ENCODE peak calls at places on chromosomes 3 and 15, in six cellular contexts. S, Q, C, E, K and A are unnamed samples.

GRCh38 chr3:62036726-62037125 is 336.6 kb downstream of the FEZF2 start:
- DNase-seq in S (no peak), Q (no peak), C (no peak), E (no peak), K (no peak), A (no peak)

GRCh38 chr3:52773361-52774065 is 2.8 kb upstream of the NEK4 start:
- DNase-seq in S (no peak), Q (no peak), C (no peak), E (peak; percentile 38), K (no peak), A (no peak)

GRCh38 chr3:50316657-50317242 is 5.8 kb downstream of the HYAL2 start:
- DNase-seq in S (peak; percentile 85), Q (peak; percentile 93), C (peak; percentile 62), E (no peak), K (peak; percentile 96), A (peak; percentile 88)

GRCh38 chr3:86988235-86988634 is 2.7 kb downstream of the VGLL3 start:
- DNase-seq in S (no peak), Q (no peak), C (no peak), E (no peak), K (no peak), A (no peak)

GRCh38 chr3:178823556-178824229 is 247.9 kb downstream of the ZMAT3 start:
- DNase-seq in S (no peak), Q (no peak), C (no peak), E (no peak), K (no peak), A (no peak)

GRCh38 chr15:78540135-78540954 is at the start of gene PSMA4:
- DNase-seq in S (peak; percentile 98), Q (peak; percentile 48), C (peak; percentile 98), E (peak; percentile 96), K (peak; percentile 92), A (peak; percentile 95)

GRCh38 chr15:60389261-60390077 is 8.3 kb downstream of the ANXA2 start:
- DNase-seq in S (no peak), Q (no peak), C (no peak), E (no peak), K (no peak), A (no peak)

GRCh38 chr3:115040673-115041286 is 106.3 kb downstream of the ZBTB20 start:
- DNase-seq in S (no peak), Q (peak; percentile 16), C (no peak), E (no peak), K (peak; percentile 31), A (no peak)

GRCh38 chr3:12999147-13000140 is 73.8 kb downstream of the IQSEC1 start:
- DNase-seq in S (peak; percentile 97), Q (peak; percentile 74), C (peak; percentile 95), E (peak; percentile 90), K (peak; percentile 93), A (peak; percentile 94)

GRCh38 chr3:178385280-178385952 is 150.8 kb upstream of the KCNMB2 start:
- DNase-seq in S (no peak), Q (peak; percentile 3), C (peak; percentile 19), E (no peak), K (no peak), A (no peak)

GRCh38 chr3:8482960-8483665 is 18.5 kb upstream of the LMCD1 start:
- DNase-seq in S (no peak), Q (no peak), C (no peak), E (peak; percentile 75), K (peak; percentile 44), A (peak; percentile 81)

GRCh38 chr15:27854601-27855000 is 244.5 kb downstream of the OCA2 start:
- DNase-seq in S (no peak), Q (no peak), C (no peak), E (no peak), K (no peak), A (no peak)

GRCh38 chr3:115160295-115160694 is 13.2 kb upstream of the ZBTB20 start:
- DNase-seq in S (no peak), Q (no peak), C (no peak), E (no peak), K (no peak), A (no peak)

GRCh38 chr3:94082412-94082937 is 19.6 kb downstream of the NSUN3 start:
- DNase-seq in S (no peak), Q (no peak), C (no peak), E (no peak), K (no peak), A (no peak)

GRCh38 chr15:66581972-66582537 is 16.3 kb upstream of the LCTL start:
- DNase-seq in S (no peak), Q (no peak), C (no peak), E (no peak), K (no peak), A (no peak)

GRCh38 chr3:18098960-18099587 is 326.1 kb downstream of the SATB1 start:
- DNase-seq in S (no peak), Q (peak; percentile 99), C (no peak), E (no peak), K (no peak), A (no peak)

GRCh38 chr15:31207246-31207645 is 105.7 kb upstream of the TRPM1 start:
- DNase-seq in S (no peak), Q (no peak), C (no peak), E (no peak), K (no peak), A (no peak)

GRCh38 chr15:29813009-29813408 is 9.3 kb downstream of the TJP1 start:
- DNase-seq in S (no peak), Q (no peak), C (no peak), E (no peak), K (no peak), A (no peak)

GRCh38 chr15:40762919-40763800 is 708 bp upstream of the GCHFR start:
- DNase-seq in S (peak; percentile 83), Q (no peak), C (peak; percentile 74), E (peak; percentile 89), K (peak; percentile 68), A (no peak)

GRCh38 chr3:9933561-9934234 is at the start of gene CRELD1:
- DNase-seq in S (peak; percentile 98), Q (peak; percentile 90), C (peak; percentile 97), E (peak; percentile 98), K (peak; percentile 97), A (peak; percentile 97)
- TF ChIP-seq POLR2A in S (peak; percentile 68), Q (peak; percentile 62), C (peak; percentile 91), E (peak; percentile 86), K (peak; percentile 93), A (peak; percentile 76)

DNA sequence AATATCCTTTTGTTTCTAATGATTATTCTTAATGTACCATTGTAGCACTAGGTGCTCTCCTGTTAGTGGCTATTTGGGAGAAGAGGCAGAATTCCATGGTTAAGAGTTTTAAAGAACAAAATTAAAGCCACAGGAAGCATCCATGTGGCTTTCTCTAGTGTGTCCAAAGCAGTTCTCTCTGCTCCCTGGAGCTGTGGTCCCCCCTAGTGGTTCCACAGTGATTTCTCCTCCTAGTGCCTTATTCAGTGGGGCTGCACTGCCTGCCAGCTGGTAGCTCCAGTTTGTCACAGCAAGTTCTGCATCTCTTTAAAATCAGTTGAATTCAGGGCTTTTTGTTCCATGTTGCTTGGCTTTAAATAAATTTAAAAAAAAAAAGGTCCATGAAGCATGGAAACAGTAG is 39.6 kb upstream of the FAM98B start:
- DNase-seq in S (no peak), Q (peak; percentile 23), C (peak; percentile 20), E (peak; percentile 74), K (peak; percentile 28), A (no peak)
- TF ChIP-seq POLR2A in S (no peak), Q (no peak), C (no peak), E (no peak), K (no peak), A (no peak)

DNA sequence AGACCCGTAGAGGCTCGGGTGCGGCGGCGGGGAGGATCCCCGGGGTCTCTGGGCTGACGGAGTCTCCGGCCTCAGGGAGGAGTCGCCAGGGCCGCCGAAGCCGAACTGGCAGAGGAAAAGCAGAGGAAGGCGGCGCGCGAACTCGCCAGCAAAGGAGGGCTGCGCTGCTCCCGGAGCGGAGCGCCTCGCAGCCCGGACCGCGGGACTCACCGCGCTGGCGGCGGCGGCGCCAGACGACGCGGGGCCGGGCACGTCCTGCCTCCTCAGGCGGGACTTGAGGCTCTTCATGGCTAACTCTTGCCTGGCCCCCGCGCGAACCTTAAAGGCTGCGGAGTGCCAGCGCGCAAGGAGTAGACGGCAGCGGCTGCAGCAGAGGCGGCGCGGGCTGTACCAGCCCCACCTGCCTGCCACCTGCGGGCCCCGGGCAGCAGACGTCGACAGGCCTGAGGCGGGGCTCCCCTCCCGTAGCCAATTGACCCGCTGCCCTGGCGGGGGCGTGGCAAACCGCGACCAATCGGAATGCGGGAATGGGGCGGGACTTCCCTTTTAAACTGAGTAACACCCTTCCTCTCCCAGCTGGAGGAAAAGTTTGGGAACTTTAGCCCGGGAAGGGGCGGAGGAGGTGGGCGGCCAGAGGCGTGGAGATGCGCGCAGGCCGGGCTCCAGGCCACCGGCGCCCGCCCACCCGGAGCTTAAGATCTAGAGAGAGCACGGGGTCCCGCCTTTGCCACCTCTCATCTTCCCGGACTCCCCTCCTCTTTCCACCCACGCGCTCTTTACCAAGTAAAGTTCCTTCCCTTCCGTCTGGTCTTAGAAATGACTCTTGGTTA is at the start of gene UACA:
- DNase-seq in S (peak; percentile 94), Q (peak; percentile 95), C (peak; percentile 19), E (peak; percentile 98), K (peak; percentile 90), A (peak; percentile 98)
- TF ChIP-seq POLR2A in S (peak; percentile 44), Q (peak; percentile 68), C (no peak), E (peak; percentile 82), K (peak; percentile 95), A (peak; percentile 57)

GRCh38 chr15:52262364-52262763 is 33.2 kb downstream of the MYO5C start:
- DNase-seq in S (no peak), Q (no peak), C (no peak), E (no peak), K (no peak), A (no peak)

GRCh38 chr15:52261026-52261425 is 34.6 kb downstream of the MYO5C start:
- DNase-seq in S (no peak), Q (no peak), C (no peak), E (no peak), K (no peak), A (no peak)

GRCh38 chr15:52259503-52259902 is 36.1 kb downstream of the MYO5C start:
- DNase-seq in S (no peak), Q (no peak), C (no peak), E (no peak), K (no peak), A (no peak)

GRCh38 chr15:52263563-52263962 is 32.0 kb downstream of the MYO5C start:
- DNase-seq in S (no peak), Q (no peak), C (no peak), E (no peak), K (no peak), A (no peak)

DNA sequence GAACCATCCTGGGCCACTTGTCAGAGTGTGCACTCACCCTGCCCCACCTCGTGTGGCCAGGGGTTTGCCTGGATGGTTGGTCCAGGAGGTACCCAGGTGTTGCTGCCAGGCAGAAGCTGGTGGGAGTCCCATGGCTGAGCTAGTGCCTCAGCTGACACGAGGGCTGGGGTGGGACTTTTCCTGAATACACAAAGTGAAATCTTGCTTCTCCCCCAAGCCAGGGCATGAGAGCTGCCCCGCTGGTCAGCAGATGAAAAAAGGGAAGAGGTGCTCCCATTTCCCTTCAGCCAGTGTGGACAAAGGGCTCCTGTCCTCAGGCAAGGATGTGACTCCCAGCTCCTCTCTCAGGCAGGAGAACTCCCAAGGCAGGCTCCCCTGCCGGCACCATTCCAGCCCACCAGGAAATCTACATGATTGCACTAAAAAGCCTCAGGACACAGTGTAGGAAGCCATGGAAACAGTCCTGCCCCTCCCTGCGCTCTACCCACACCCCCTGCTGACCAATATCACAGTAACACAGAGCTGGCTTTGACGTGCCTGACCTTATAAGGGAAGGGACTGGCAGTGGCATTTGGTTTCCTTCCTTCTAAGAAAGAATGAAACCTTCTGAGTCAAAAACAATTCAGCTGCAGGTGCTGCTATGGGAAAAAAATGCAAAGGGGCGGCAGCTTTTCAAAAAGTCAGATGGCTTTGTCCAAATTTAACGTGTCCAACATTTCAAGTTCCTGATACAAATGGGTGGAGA is 33.9 kb downstream of the MYO5C start:
- DNase-seq in S (peak; percentile 81), Q (peak; percentile 26), C (no peak), E (peak; percentile 73), K (peak; percentile 76), A (peak; percentile 82)
- TF ChIP-seq POLR2A in S (no peak), Q (no peak), C (no peak), E (no peak), K (no peak), A (no peak)